ENCODE peak calls at places on chromosomes 2 and 18, in seven cellular contexts. L is T-helper 1 cell, E is NCI-H460, M is H4, F is D341Med, V is endothelial cell, J is RKO. Y is an unnamed sample.

GRCh38 chr2:238821391-238821790 is 26.5 kb upstream of the TWIST2 start:
- DNase-seq in E (no peak), J (peak; percentile 32), M (no peak), L (no peak), V (no peak), F (no peak), Y (peak; percentile 44)

GRCh38 chr18:71001597-71001996 is 712.8 kb downstream of the SOCS6 start:
- DNase-seq in J (peak; percentile 12), M (no peak), L (no peak), E (no peak), V (no peak), F (no peak), Y (no peak)

GRCh38 chr2:234324151-234324550 is 172.7 kb downstream of the ARL4C start:
- DNase-seq in V (no peak), E (no peak), L (no peak), M (no peak), J (no peak), F (no peak), Y (no peak)

GRCh38 chr2:228801451-228801850 is 469.6 kb downstream of the PID1 start:
- DNase-seq in F (no peak), J (no peak), L (no peak), M (no peak), V (no peak), E (no peak), Y (no peak)

GRCh38 chr2:198973181-198973580 is 484.6 kb downstream of the SATB2 start:
- DNase-seq in E (no peak), L (no peak), F (no peak), M (no peak), J (no peak), V (no peak), Y (no peak)

GRCh38 chr18:48955528-48956261 is 4.9 kb upstream of the SMAD7 start:
- DNase-seq in V (no peak), L (no peak), F (no peak), J (peak; percentile 79), M (peak; percentile 63), E (no peak), Y (no peak)

GRCh38 chr2:239062743-239063142 is 214.9 kb downstream of the TWIST2 start:
- DNase-seq in V (no peak), F (no peak), M (no peak), L (no peak), J (no peak), E (no peak), Y (no peak)

GRCh38 chr2:216664593-216665034 is 30.7 kb downstream of the IGFBP5 start:
- DNase-seq in V (no peak), F (peak; percentile 41), L (no peak), M (no peak), J (no peak), E (no peak), Y (no peak)

GRCh38 chr2:103132536-103133217 is 370.8 kb downstream of the TMEM182 start:
- DNase-seq in V (no peak), M (no peak), E (no peak), F (no peak), L (no peak), J (no peak), Y (no peak)

GRCh38 chr2:222731183-222731582 is 59.7 kb downstream of the MOGAT1 start:
- DNase-seq in J (no peak), V (no peak), M (no peak), L (no peak), F (no peak), E (no peak), Y (no peak)

GRCh38 chr2:1591978-1592907 is 152.1 kb downstream of the PXDN start:
- DNase-seq in E (no peak), L (no peak), F (no peak), V (peak; percentile 71), J (no peak), M (no peak), Y (no peak)

GRCh38 chr2:9658972-9659371 is 28.2 kb upstream of the YWHAQ start:
- DNase-seq in L (no peak), M (peak; percentile 88), E (no peak), V (no peak), J (no peak), F (no peak), Y (peak; percentile 82)

GRCh38 chr2:239475161-239476028 is 74.6 kb upstream of the HDAC4 start:
- DNase-seq in J (no peak), M (no peak), F (no peak), L (no peak), V (no peak), E (no peak), Y (no peak)

GRCh38 chr2:215794829-215795546 is 218.4 kb downstream of the MREG start:
- DNase-seq in M (no peak), L (no peak), J (no peak), V (peak; percentile 12), E (no peak), F (no peak), Y (no peak)

GRCh38 chr2:170360546-170361358 is 182.8 kb downstream of the MYO3B start:
- DNase-seq in E (no peak), M (no peak), F (no peak), L (no peak), J (no peak), V (no peak), Y (no peak)

GRCh38 chr2:15863089-15863488 is 77.3 kb upstream of the MYCN start:
- DNase-seq in F (no peak), M (no peak), V (no peak), L (no peak), J (no peak), E (no peak), Y (no peak)

GRCh38 chr2:63023444-63023843 is 27.2 kb upstream of the OTX1 start:
- DNase-seq in V (peak; percentile 42), F (peak; percentile 65), J (peak; percentile 47), M (peak; percentile 23), E (peak; percentile 36), L (no peak), Y (peak; percentile 25)

GRCh38 chr18:36811430-36811829 is 17.4 kb downstream of the TPGS2 start:
- DNase-seq in L (no peak), J (no peak), F (no peak), M (no peak), V (no peak), E (no peak), Y (no peak)

GRCh38 chr2:230443540-230443939 is 27.5 kb downstream of the SP100 start:
- DNase-seq in L (no peak), J (no peak), V (no peak), F (no peak), M (no peak), E (no peak), Y (no peak)

GRCh38 chr2:203579131-203579643 is 44.1 kb upstream of the RAPH1 start:
- DNase-seq in L (no peak), V (no peak), F (no peak), M (peak; percentile 92), J (peak; percentile 31), E (no peak), Y (no peak)

GRCh38 chr2:44267269-44268258 is 7.7 kb upstream of the SLC3A1 start:
- DNase-seq in J (no peak), V (no peak), F (no peak), E (peak; percentile 21), M (no peak), L (no peak), Y (peak; percentile 94)

GRCh38 chr18:24995056-24995455 is 356.9 kb downstream of the ZNF521 start:
- DNase-seq in M (peak; percentile 16), L (no peak), F (no peak), E (no peak), J (peak; percentile 77), V (no peak), Y (no peak)

GRCh38 chr2:150911766-150912280 is 349.8 kb downstream of the RBM43 start:
- DNase-seq in E (peak; percentile 69), F (no peak), J (no peak), V (no peak), L (no peak), M (peak; percentile 88), Y (peak; percentile 52)

GRCh38 chr2:47536696-47537095 is 133.7 kb downstream of the MSH2 start:
- DNase-seq in E (no peak), F (no peak), M (no peak), L (no peak), J (no peak), V (no peak), Y (no peak)

GRCh38 chr2:20424300-20425290 is 22.3 kb upstream of the RHOB start:
- DNase-seq in E (no peak), F (no peak), V (peak; percentile 52), J (no peak), L (no peak), M (peak; percentile 55), Y (no peak)

GRCh38 chr2:66443977-66444855 is 9.3 kb downstream of the MEIS1 start:
- DNase-seq in F (no peak), M (no peak), L (no peak), J (no peak), V (no peak), E (no peak), Y (no peak)

GRCh38 chr2:2642906-2643890 is 312.1 kb upstream of the MYT1L start:
- DNase-seq in E (no peak), F (no peak), J (no peak), L (no peak), M (no peak), V (no peak), Y (no peak)

GRCh38 chr18:59957957-59958356 is 58.2 kb downstream of the PMAIP1 start:
- DNase-seq in L (no peak), M (peak; percentile 13), E (no peak), J (peak; percentile 3), V (no peak), F (peak; percentile 83), Y (no peak)

GRCh38 chr2:116832148-116832547 is 982.3 kb upstream of the DDX18 start:
- DNase-seq in E (no peak), J (no peak), V (no peak), F (no peak), L (no peak), M (no peak), Y (no peak)

GRCh38 chr2:146235158-146235557 is 1609.7 kb upstream of the ACVR2A start:
- DNase-seq in M (no peak), V (no peak), J (no peak), E (no peak), F (no peak), L (no peak), Y (no peak)

GRCh38 chr2:166106431-166107015 is 21.3 kb downstream of the SCN1A start:
- DNase-seq in F (peak; percentile 43), J (no peak), E (peak; percentile 38), V (peak; percentile 15), L (no peak), M (peak; percentile 33), Y (peak; percentile 14)

Y was measured in Caki2.